ENCODE peak calls at places on chromosomes 1 and 21, in four cellular contexts. One of them, this sample, is unnamed.

GRCh38 chr21:34807881-34808568 is 139.2 kb downstream of the CLIC6 start:
- DNase-seq in stimulated activated CD8-positive, alpha-beta memory T cell treated with anti-CD3 and anti-CD28 coated beads, Interleukin-4, amount 100 ng/mL, for 1 hour: peak
- DNase-seq in H1: no peak
- DNase-seq in colonic mucosa: no peak
- DNase-seq in this sample: peak

GRCh38 chr1:178273707-178274410 is 180.0 kb downstream of the RASAL2 start:
- DNase-seq in stimulated activated CD8-positive, alpha-beta memory T cell treated with anti-CD3 and anti-CD28 coated beads, Interleukin-4, amount 100 ng/mL, for 1 hour: no peak
- DNase-seq in H1: no peak
- DNase-seq in colonic mucosa: no peak
- DNase-seq in this sample: peak

GRCh38 chr1:67582625-67583461 is 102.2 kb upstream of the GADD45A start:
- DNase-seq in stimulated activated CD8-positive, alpha-beta memory T cell treated with anti-CD3 and anti-CD28 coated beads, Interleukin-4, amount 100 ng/mL, for 1 hour: no peak
- DNase-seq in H1: no peak
- DNase-seq in colonic mucosa: no peak
- DNase-seq in this sample: no peak

GRCh38 chr1:66288048-66288447 is 245.9 kb upstream of the SGIP1 start:
- DNase-seq in stimulated activated CD8-positive, alpha-beta memory T cell treated with anti-CD3 and anti-CD28 coated beads, Interleukin-4, amount 100 ng/mL, for 1 hour: no peak
- DNase-seq in H1: no peak
- DNase-seq in colonic mucosa: no peak
- DNase-seq in this sample: no peak

GRCh38 chr1:210250998-210251679 is 18.5 kb downstream of the SERTAD4 start:
- DNase-seq in stimulated activated CD8-positive, alpha-beta memory T cell treated with anti-CD3 and anti-CD28 coated beads, Interleukin-4, amount 100 ng/mL, for 1 hour: no peak
- DNase-seq in H1: peak
- DNase-seq in colonic mucosa: peak
- DNase-seq in this sample: peak

GRCh38 chr1:200333329-200333728 is 76.5 kb downstream of the ZNF281 start:
- DNase-seq in stimulated activated CD8-positive, alpha-beta memory T cell treated with anti-CD3 and anti-CD28 coated beads, Interleukin-4, amount 100 ng/mL, for 1 hour: no peak
- DNase-seq in H1: no peak
- DNase-seq in colonic mucosa: no peak
- DNase-seq in this sample: no peak

GRCh38 chr21:42187976-42188653 is 30.8 kb upstream of the ABCG1 start:
- DNase-seq in stimulated activated CD8-positive, alpha-beta memory T cell treated with anti-CD3 and anti-CD28 coated beads, Interleukin-4, amount 100 ng/mL, for 1 hour: peak
- DNase-seq in H1: no peak
- DNase-seq in colonic mucosa: no peak
- DNase-seq in this sample: no peak

GRCh38 chr1:65832296-65832695 is 39.6 kb downstream of the PDE4B start:
- DNase-seq in stimulated activated CD8-positive, alpha-beta memory T cell treated with anti-CD3 and anti-CD28 coated beads, Interleukin-4, amount 100 ng/mL, for 1 hour: no peak
- DNase-seq in H1: no peak
- DNase-seq in colonic mucosa: no peak
- DNase-seq in this sample: no peak

GRCh38 chr21:29078884-29079765 is 5.7 kb upstream of the CCT8 start:
- DNase-seq in stimulated activated CD8-positive, alpha-beta memory T cell treated with anti-CD3 and anti-CD28 coated beads, Interleukin-4, amount 100 ng/mL, for 1 hour: no peak
- DNase-seq in H1: no peak
- DNase-seq in colonic mucosa: peak
- DNase-seq in this sample: no peak

GRCh38 chr1:18948913-18949688 is 7.4 kb downstream of the IFFO2 start:
- DNase-seq in stimulated activated CD8-positive, alpha-beta memory T cell treated with anti-CD3 and anti-CD28 coated beads, Interleukin-4, amount 100 ng/mL, for 1 hour: no peak
- DNase-seq in H1: no peak
- DNase-seq in colonic mucosa: peak
- DNase-seq in this sample: no peak

GRCh38 chr1:70093250-70093975 is 112.0 kb downstream of the LRRC40 start:
- DNase-seq in stimulated activated CD8-positive, alpha-beta memory T cell treated with anti-CD3 and anti-CD28 coated beads, Interleukin-4, amount 100 ng/mL, for 1 hour: no peak
- DNase-seq in H1: no peak
- DNase-seq in colonic mucosa: no peak
- DNase-seq in this sample: no peak

GRCh38 chr1:15836772-15837669 is 10.5 kb upstream of the SPEN start:
- DNase-seq in stimulated activated CD8-positive, alpha-beta memory T cell treated with anti-CD3 and anti-CD28 coated beads, Interleukin-4, amount 100 ng/mL, for 1 hour: no peak
- DNase-seq in H1: peak
- DNase-seq in colonic mucosa: peak
- DNase-seq in this sample: no peak

GRCh38 chr21:30668776-30669175 is 26.1 kb downstream of the KRTAP20-3 start:
- DNase-seq in stimulated activated CD8-positive, alpha-beta memory T cell treated with anti-CD3 and anti-CD28 coated beads, Interleukin-4, amount 100 ng/mL, for 1 hour: no peak
- DNase-seq in H1: no peak
- DNase-seq in colonic mucosa: no peak
- DNase-seq in this sample: no peak

GRCh38 chr1:145707183-145707867 is at the start of gene PDZK1:
- DNase-seq in stimulated activated CD8-positive, alpha-beta memory T cell treated with anti-CD3 and anti-CD28 coated beads, Interleukin-4, amount 100 ng/mL, for 1 hour: no peak
- DNase-seq in H1: no peak
- DNase-seq in colonic mucosa: no peak
- DNase-seq in this sample: no peak

GRCh38 chr1:93605812-93606512 is 75.7 kb downstream of the BCAR3 start:
- DNase-seq in stimulated activated CD8-positive, alpha-beta memory T cell treated with anti-CD3 and anti-CD28 coated beads, Interleukin-4, amount 100 ng/mL, for 1 hour: no peak
- DNase-seq in H1: no peak
- DNase-seq in colonic mucosa: no peak
- DNase-seq in this sample: peak

GRCh38 chr21:35256468-35256988 is 207.4 kb upstream of the RUNX1 start:
- DNase-seq in stimulated activated CD8-positive, alpha-beta memory T cell treated with anti-CD3 and anti-CD28 coated beads, Interleukin-4, amount 100 ng/mL, for 1 hour: no peak
- DNase-seq in H1: no peak
- DNase-seq in colonic mucosa: peak
- DNase-seq in this sample: peak

GRCh38 chr1:116988248-116988647 is 13.3 kb upstream of the CD101 start:
- DNase-seq in stimulated activated CD8-positive, alpha-beta memory T cell treated with anti-CD3 and anti-CD28 coated beads, Interleukin-4, amount 100 ng/mL, for 1 hour: no peak
- DNase-seq in H1: no peak
- DNase-seq in colonic mucosa: no peak
- DNase-seq in this sample: no peak

GRCh38 chr1:162029205-162029604 is 5.5 kb upstream of the OLFML2B start:
- DNase-seq in stimulated activated CD8-positive, alpha-beta memory T cell treated with anti-CD3 and anti-CD28 coated beads, Interleukin-4, amount 100 ng/mL, for 1 hour: no peak
- DNase-seq in H1: no peak
- DNase-seq in colonic mucosa: no peak
- DNase-seq in this sample: no peak

GRCh38 chr1:47181955-47182680 is 7.7 kb downstream of the PDZK1IP1 start:
- DNase-seq in stimulated activated CD8-positive, alpha-beta memory T cell treated with anti-CD3 and anti-CD28 coated beads, Interleukin-4, amount 100 ng/mL, for 1 hour: no peak
- DNase-seq in H1: no peak
- DNase-seq in colonic mucosa: no peak
- DNase-seq in this sample: peak

GRCh38 chr21:41597227-41597626 is 89.3 kb upstream of the TMPRSS2 start:
- DNase-seq in stimulated activated CD8-positive, alpha-beta memory T cell treated with anti-CD3 and anti-CD28 coated beads, Interleukin-4, amount 100 ng/mL, for 1 hour: no peak
- DNase-seq in H1: no peak
- DNase-seq in colonic mucosa: no peak
- DNase-seq in this sample: no peak